ENCODE peak calls at places on chromosomes 13 and 19, in six cellular contexts. B, C, J, A, T and U are unnamed samples.

GRCh38 chr13:59483441-59484116 is 680.1 kb downstream of the DIAPH3 start:
- DNase-seq in C (no peak), J (no peak), T (no peak), B (no peak), A (no peak), U (no peak)

GRCh38 chr13:26485288-26485687 is 72.2 kb upstream of the WASF3 start:
- DNase-seq in T (no peak), J (no peak), A (no peak), C (no peak), B (no peak), U (no peak)

GRCh38 chr19:17974551-17974950 is 7.6 kb downstream of the KCNN1 start:
- DNase-seq in A (no peak), C (no peak), T (no peak), J (no peak), B (no peak), U (no peak)

GRCh38 chr13:59492030-59492636 is 671.6 kb downstream of the DIAPH3 start:
- DNase-seq in T (no peak), B (no peak), J (no peak), C (no peak), A (peak; percentile 20), U (no peak)

GRCh38 chr13:33281951-33282595 is 3.5 kb downstream of the STARD13 start:
- DNase-seq in B (no peak), J (no peak), C (no peak), A (peak; percentile 89), T (peak; percentile 91), U (peak; percentile 54)

GRCh38 chr13:60790620-60791019 is 393.6 kb downstream of the TDRD3 start:
- DNase-seq in T (no peak), C (no peak), B (no peak), A (no peak), J (no peak), U (no peak)

GRCh38 chr19:17021328-17021727 is 5.3 kb downstream of the CPAMD8 start:
- DNase-seq in T (no peak), J (no peak), B (no peak), A (no peak), C (no peak), U (no peak)

GRCh38 chr13:98994896-98995295 is 17.0 kb upstream of the DOCK9 start:
- DNase-seq in B (peak; percentile 43), A (no peak), T (no peak), C (no peak), J (no peak), U (no peak)

GRCh38 chr13:66794340-66795031 is 435.6 kb downstream of the PCDH9 start:
- DNase-seq in T (no peak), B (no peak), C (no peak), J (no peak), A (no peak), U (no peak)

GRCh38 chr13:101190976-101191375 is 225.3 kb downstream of the NALCN start:
- DNase-seq in C (no peak), A (no peak), J (no peak), T (no peak), B (no peak), U (no peak)

GRCh38 chr13:96199315-96199714 is 109.4 kb downstream of the HS6ST3 start:
- DNase-seq in B (no peak), A (no peak), J (no peak), T (no peak), C (no peak), U (no peak)

GRCh38 chr19:1944088-1944915 is 3.3 kb downstream of the CSNK1G2 start:
- DNase-seq in B (no peak), A (no peak), T (no peak), J (no peak), C (no peak), U (no peak)

GRCh38 chr19:823565-824121 is 1.9 kb upstream of the PLPPR3 start:
- DNase-seq in J (no peak), T (no peak), C (no peak), B (no peak), A (no peak), U (peak; percentile 53)

GRCh38 chr19:50817941-50818858 is 5.4 kb downstream of the KLK1 start:
- DNase-seq in A (peak; percentile 32), C (peak; percentile 57), B (peak; percentile 75), J (no peak), T (no peak), U (peak; percentile 45)